ENCODE peak calls at places on chromosomes 6 and 20, in seven cellular contexts. M is thyroid gland, D is spleen, G is NB4, F is A549, Q is body of pancreas, P is IMR-90. S is an unnamed sample.

GRCh38 chr6:130411481-130411880 is 45.7 kb downstream of the TMEM200A start:
- DNase-seq in G (no peak), D (no peak), Q (no peak), P (no peak), M (no peak), F (no peak), S (no peak)

GRCh38 chr6:72760130-72760793 is 138.4 kb downstream of the KCNQ5 start:
- DNase-seq in Q (peak), P (peak), F (no peak), M (peak), G (no peak), D (no peak), S (no peak)

GRCh38 chr6:133701633-133702331 is 187.1 kb upstream of the TCF21 start:
- DNase-seq in D (no peak), M (no peak), Q (no peak), P (peak), F (no peak), G (peak), S (no peak)

GRCh38 chr20:22350624-22351023 is 233.7 kb downstream of the FOXA2 start:
- DNase-seq in F (no peak), M (no peak), Q (no peak), G (no peak), D (no peak), P (no peak), S (no peak)

GRCh38 chr6:46023216-46023915 is 7.7 kb upstream of the CLIC5 start:
- DNase-seq in P (no peak), Q (no peak), G (no peak), M (no peak), F (no peak), D (no peak), S (no peak)

GRCh38 chr6:11613858-11614257 is 76.3 kb downstream of the TMEM170B start:
- DNase-seq in Q (no peak), G (no peak), D (no peak), F (peak), P (peak), M (no peak), S (no peak)

GRCh38 chr20:25750765-25751696 is 54.4 kb upstream of the ZNF337 start:
- DNase-seq in M (peak), F (peak), D (peak), Q (peak), G (peak), P (peak), S (no peak)

GRCh38 chr6:5893295-5893694 is 113.4 kb downstream of the NRN1 start:
- DNase-seq in F (no peak), Q (no peak), M (no peak), D (no peak), G (no peak), P (no peak), S (no peak)

GRCh38 chr6:82040405-82041221 is 206.9 kb downstream of the IBTK start:
- DNase-seq in M (peak), G (peak), Q (peak), D (no peak), F (peak), P (peak), S (no peak)

GRCh38 chr6:74749211-74750142 is 456.4 kb downstream of the COL12A1 start:
- DNase-seq in P (no peak), Q (no peak), G (no peak), M (no peak), F (no peak), D (no peak), S (no peak)

DNA sequence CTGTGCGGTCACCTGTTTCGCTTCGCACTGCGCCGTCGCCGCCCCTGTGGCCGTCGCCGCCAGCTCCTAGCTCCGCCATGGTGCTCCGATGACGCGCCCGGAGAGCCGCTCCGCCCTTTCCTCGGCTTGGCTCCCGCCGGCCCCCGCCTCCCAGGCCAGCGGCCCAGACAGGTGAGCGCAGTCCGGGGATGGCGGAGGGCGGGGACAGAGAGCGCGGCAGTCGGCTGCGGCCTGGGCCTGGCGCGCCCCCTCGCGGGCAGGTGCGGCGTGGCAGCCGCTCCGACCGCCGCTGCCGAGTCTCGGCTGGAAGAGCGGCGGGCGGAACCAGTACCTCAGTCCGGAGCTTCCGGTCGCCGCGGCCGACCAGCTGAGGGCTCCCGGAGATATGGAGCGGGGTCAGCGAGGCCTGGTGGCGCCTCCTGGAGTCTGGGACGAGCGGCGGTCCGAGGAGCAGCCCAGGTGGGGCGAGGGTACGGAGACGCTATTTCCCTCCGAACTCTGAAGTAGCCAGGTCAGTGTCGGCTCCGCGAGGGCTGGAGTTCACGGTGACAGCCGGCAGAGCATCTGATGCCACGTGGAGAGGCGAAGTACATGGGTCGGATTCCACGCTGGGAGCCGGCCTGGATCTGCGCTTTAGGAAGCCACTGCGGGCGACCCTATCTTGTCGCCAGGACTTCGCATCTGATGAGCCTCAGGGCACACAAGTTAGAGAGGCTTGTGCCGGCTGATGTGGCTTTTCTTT is at the start of gene MAP7:
- DNase-seq in P (peak), Q (peak), G (peak), M (peak), F (peak), D (peak), S (no peak)
- TF ChIP-seq POLR2A in P (no peak), Q (peak), G (no peak), M (peak), F (peak), D (no peak), S (no peak)

DNA sequence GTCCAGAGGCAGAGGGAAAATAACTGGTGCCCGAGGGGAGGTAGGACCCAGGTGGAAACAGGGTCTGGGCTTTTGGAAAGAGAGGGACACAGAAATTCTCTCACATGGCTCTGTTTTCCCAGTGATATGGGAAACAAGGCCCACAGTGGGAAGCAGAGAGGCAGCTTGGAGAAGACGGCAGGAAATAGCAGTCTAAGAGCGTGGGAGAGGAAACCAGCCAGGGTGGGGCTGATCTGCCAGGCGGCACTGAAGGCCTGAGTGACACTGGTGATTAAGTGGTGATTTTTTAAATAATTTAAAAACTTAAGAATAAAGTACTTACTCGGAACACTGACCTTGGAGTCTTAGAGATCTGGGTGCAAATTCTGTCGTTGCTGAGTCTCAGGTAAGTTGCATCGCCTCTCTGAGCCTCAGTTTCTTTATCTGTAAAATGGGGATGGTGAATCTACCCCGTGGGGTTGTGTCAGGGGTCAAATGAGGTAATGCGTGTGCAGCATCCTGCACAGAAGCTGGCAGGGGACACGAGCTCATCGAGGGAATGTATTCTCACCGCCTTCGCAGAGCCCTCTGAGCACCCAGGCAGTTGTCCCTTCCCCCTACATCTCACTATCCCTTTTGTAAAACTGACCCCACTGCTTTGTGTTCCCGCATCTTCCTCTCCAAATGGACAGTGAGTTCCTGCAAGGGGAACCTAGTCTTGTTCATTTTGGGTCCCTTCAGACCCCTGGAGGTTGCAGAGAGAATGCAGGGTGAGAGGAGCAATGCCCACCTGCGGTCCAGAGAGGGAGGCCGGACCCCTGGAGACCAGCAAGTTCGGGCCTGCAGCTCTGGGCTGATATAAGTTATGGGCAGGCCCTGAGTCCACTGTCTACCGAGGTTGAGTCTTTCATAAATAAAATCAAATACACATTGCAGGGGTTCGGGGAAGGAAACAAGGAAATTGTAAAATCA is 228.6 kb upstream of the PMEPA1 start:
- DNase-seq in G (no peak), M (no peak), F (no peak), Q (no peak), D (no peak), P (no peak), S (no peak)
- TF ChIP-seq CTCF in G (no peak), M (no peak), F (no peak), Q (no peak), D (no peak), P (no peak), S (no peak)

DNA sequence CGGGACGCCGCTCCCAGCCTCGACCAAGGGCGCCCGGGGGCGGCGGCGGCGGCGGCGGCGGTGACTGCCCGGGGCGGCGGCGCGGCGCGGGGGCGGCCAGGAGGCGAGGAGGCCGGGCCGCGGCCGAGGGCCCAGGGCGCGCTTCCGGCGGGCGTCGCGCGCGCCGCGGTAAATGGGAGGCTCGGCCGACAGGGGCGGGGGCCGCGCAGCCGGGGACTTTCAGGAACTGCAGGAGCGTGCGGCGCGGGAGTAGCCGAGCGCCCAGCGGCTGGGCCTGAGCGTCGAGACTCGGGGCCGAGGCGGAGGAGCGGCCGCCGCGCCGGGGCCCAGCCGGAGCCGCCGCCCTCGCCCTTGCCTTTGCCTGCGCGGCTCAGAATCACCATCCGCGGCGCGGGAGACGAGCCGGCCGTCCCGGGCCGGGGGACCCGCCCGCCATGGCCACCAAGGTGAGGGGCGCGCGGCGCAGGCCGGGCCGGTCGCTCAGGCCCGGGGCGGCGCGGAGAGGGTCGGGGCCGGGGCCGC is at the start of gene SNX9:
- DNase-seq in P (peak), F (peak), G (peak), Q (peak), D (peak), M (peak), S (no peak)
- TF ChIP-seq POLR2A in P (peak), F (peak), G (peak), Q (peak), D (no peak), M (no peak), S (no peak)

DNA sequence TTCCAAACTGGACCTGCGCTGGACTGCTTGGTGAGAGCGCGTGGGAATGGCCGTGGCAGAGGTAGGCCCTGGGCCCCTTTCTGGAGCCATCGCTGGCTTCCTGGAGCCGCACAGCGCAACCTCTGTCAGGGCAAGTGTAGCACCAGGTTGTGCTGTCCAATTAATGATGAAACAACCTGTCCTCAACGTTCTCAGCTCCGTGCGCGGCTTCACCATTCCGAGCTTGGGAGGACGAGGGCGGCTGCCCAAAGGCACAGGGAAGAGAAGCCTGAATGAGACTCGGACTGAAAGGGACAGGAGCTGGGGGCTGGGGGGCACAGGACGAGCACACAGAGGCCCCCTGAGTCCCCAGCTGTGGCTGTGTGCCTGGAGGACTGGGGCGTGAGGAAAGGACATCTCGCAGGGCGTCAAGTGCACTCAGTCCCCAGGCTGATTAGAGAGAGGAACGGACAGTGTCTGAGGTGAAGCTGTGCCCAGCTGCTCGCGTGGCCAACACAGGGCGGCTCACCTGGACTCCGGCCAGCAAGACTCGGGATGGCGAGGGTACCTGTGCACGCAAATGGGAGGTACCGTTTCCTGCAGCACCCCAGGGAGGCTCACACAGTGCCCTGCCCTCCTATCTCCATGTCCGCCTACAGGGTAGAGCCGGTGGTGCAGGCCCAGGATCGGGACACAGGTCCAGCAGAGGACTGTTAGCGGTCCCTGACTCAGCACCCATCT is 403.3 kb downstream of the TAF4 start:
- DNase-seq in G (no peak), P (no peak), F (peak), D (peak), M (no peak), Q (no peak), S (no peak)
- TF ChIP-seq CTCF in G (no peak), P (no peak), F (no peak), D (no peak), M (no peak), Q (no peak), S (no peak)

GRCh38 chr6:89079611-89080213 is 839 bp upstream of the PNRC1 start:
- DNase-seq in Q (peak), D (peak), M (peak), F (no peak), G (peak), P (peak), S (no peak)
- TF ChIP-seq POLR2A in Q (peak), D (no peak), M (no peak), F (no peak), G (no peak), P (no peak), S (no peak)